ENCODE peak calls at places on chromosomes 1 and 21, in six cellular contexts. A is A549; S is activated T-cell treated with anti-CD3 and anti-CD28 coated beads, Interleukin-2, amount 50 U/mL, for 72 hours; V is heart right ventricle; J is cardiac muscle cell; P is HFF-Myc. Y is an unnamed sample.

GRCh38 chr1:58119971-58120370 is 426.6 kb downstream of the OMA1 start:
- DNase-seq in V (no peak), S (no peak), J (no peak), A (no peak), P (no peak), Y (no peak)

GRCh38 chr1:6301526-6301925 is 40.6 kb upstream of the GPR153 start:
- DNase-seq in J (peak), A (no peak), S (no peak), V (no peak), P (no peak), Y (no peak)

GRCh38 chr1:23169219-23169575 is 541 bp upstream of the LUZP1 start:
- DNase-seq in V (no peak), J (no peak), S (no peak), A (no peak), P (no peak), Y (no peak)

GRCh38 chr1:1426496-1426960 is 5.5 kb upstream of the ANKRD65 start:
- DNase-seq in A (no peak), P (no peak), S (no peak), V (no peak), J (no peak), Y (no peak)

GRCh38 chr1:235319255-235319654 is 8.7 kb downstream of the ARID4B start:
- DNase-seq in P (no peak), J (no peak), S (no peak), A (no peak), V (no peak), Y (no peak)

GRCh38 chr1:12475158-12475934 is 142.7 kb downstream of the DHRS3 start:
- DNase-seq in P (no peak), V (no peak), S (no peak), J (no peak), A (no peak), Y (no peak)

GRCh38 chr1:53581476-53581875 is 122.3 kb downstream of the DMRTB1 start:
- DNase-seq in P (no peak), A (no peak), S (no peak), V (no peak), J (no peak), Y (no peak)

GRCh38 chr21:35556536-35556935 is 503.8 kb downstream of the SETD4 start:
- DNase-seq in P (no peak), V (no peak), J (no peak), A (no peak), S (no peak), Y (no peak)

GRCh38 chr1:151058682-151059341 is 610 bp downstream of the CDC42SE1 start:
- DNase-seq in S (peak), V (peak), P (no peak), A (no peak), J (peak), Y (no peak)

GRCh38 chr1:5664081-5664480 is 328.1 kb downstream of the NPHP4 start:
- DNase-seq in S (no peak), P (no peak), A (no peak), J (no peak), V (no peak), Y (no peak)

GRCh38 chr1:226312065-226312464 is 3.1 kb upstream of the LIN9 start:
- DNase-seq in V (no peak), J (no peak), S (no peak), A (no peak), P (no peak), Y (no peak)

GRCh38 chr21:28587748-28588147 is 404.9 kb downstream of the LTN1 start:
- DNase-seq in J (no peak), A (no peak), S (no peak), P (peak), V (no peak), Y (no peak)

GRCh38 chr1:179779645-179780272 is 36.7 kb downstream of the FAM163A start:
- DNase-seq in V (peak), P (no peak), J (peak), S (no peak), A (no peak), Y (no peak)

GRCh38 chr1:151342562-151342961 is 4.5 kb downstream of the RFX5 start:
- DNase-seq in A (no peak), P (no peak), V (no peak), S (no peak), J (no peak), Y (no peak)

GRCh38 chr1:25993197-25993951 is 4.5 kb downstream of the PAFAH2 start:
- DNase-seq in J (no peak), P (no peak), V (no peak), S (no peak), A (no peak), Y (no peak)

GRCh38 chr1:173996995-173997394 is 25.2 kb downstream of the RC3H1 start:
- DNase-seq in J (no peak), P (no peak), V (no peak), S (no peak), A (no peak), Y (no peak)

GRCh38 chr1:242178924-242179708 is 180.2 kb upstream of the MAP1LC3C start:
- DNase-seq in P (no peak), V (no peak), A (no peak), S (no peak), J (no peak), Y (no peak)

GRCh38 chr1:71303617-71304041 is 222.8 kb upstream of the ZRANB2 start:
- DNase-seq in P (no peak), A (no peak), J (no peak), V (no peak), S (no peak), Y (no peak)

GRCh38 chr1:220879509-220880366 is 495 bp downstream of the HLX start:
- DNase-seq in J (peak), S (peak), A (peak), V (peak), P (no peak), Y (peak)

GRCh38 chr1:235511470-235512240 is 7.4 kb upstream of the B3GALNT2 start:
- DNase-seq in V (no peak), J (peak), S (no peak), P (no peak), A (no peak), Y (no peak)

GRCh38 chr21:44779417-44780139 is 22.0 kb downstream of the UBE2G2 start:
- DNase-seq in J (peak), S (no peak), A (no peak), V (no peak), P (no peak), Y (no peak)

GRCh38 chr1:231045318-231045717 is 5.3 kb upstream of the FAM89A start:
- DNase-seq in V (no peak), J (no peak), S (no peak), A (no peak), P (no peak), Y (no peak)

GRCh38 chr1:227771326-227771725 is 36.1 kb downstream of the SNAP47 start:
- DNase-seq in J (no peak), A (no peak), V (no peak), P (no peak), S (no peak), Y (no peak)

GRCh38 chr1:159900755-159901335 is 880 bp upstream of the CFAP45 start:
- DNase-seq in S (no peak), V (no peak), P (no peak), J (no peak), A (no peak), Y (no peak)

GRCh38 chr1:41110721-41111120 is 89.2 kb upstream of the SLFNL1 start:
- DNase-seq in A (no peak), S (no peak), V (no peak), J (no peak), P (no peak), Y (no peak)

GRCh38 chr1:67629370-67630075 is 55.5 kb upstream of the GADD45A start:
- DNase-seq in A (no peak), P (no peak), S (no peak), J (peak), V (no peak), Y (no peak)

GRCh38 chr1:94713472-94714141 is 106.5 kb upstream of the SLC44A3 start:
- DNase-seq in S (peak), J (peak), P (peak), A (peak), V (peak), Y (no peak)

GRCh38 chr1:180720753-180721152 is 88.9 kb downstream of the XPR1 start:
- DNase-seq in A (no peak), P (no peak), V (no peak), J (no peak), S (no peak), Y (no peak)

GRCh38 chr1:91556556-91556955 is 55.9 kb downstream of the CDC7 start:
- DNase-seq in V (no peak), P (no peak), A (no peak), J (no peak), S (no peak), Y (no peak)

GRCh38 chr21:15036189-15036588 is 28.6 kb downstream of the NRIP1 start:
- DNase-seq in A (no peak), S (no peak), P (no peak), V (no peak), J (no peak), Y (no peak)

GRCh38 chr1:19338323-19338762 is 26.2 kb downstream of the SLC66A1 start:
- DNase-seq in P (no peak), V (no peak), A (no peak), S (no peak), J (no peak), Y (peak)

GRCh38 chr1:31902509-31902857 is 35.7 kb downstream of the PTP4A2 start:
- DNase-seq in J (no peak), S (no peak), V (no peak), A (no peak), P (no peak), Y (no peak)

GRCh38 chr1:206839857-206840256 is 25.6 kb upstream of the IL20 start:
- DNase-seq in A (no peak), S (no peak), V (no peak), P (peak), J (peak), Y (no peak)

GRCh38 chr21:16535100-16535418 is 805.3 kb downstream of the USP25 start:
- DNase-seq in S (no peak), J (peak), A (no peak), P (peak), V (peak), Y (no peak)

GRCh38 chr1:78797108-78797781 is 147.6 kb downstream of the IFI44 start:
- DNase-seq in J (no peak), A (no peak), V (no peak), S (no peak), P (no peak), Y (no peak)

GRCh38 chr1:109398343-109399225 is 866 bp upstream of the SORT1 start:
- DNase-seq in A (no peak), P (no peak), S (no peak), V (no peak), J (no peak), Y (no peak)